ENCODE peak calls at places on chromosomes 11 and 22, in ten cellular contexts. C, I, V, A, P, H, Z, O, T and W are unnamed samples.

GRCh38 chr11:93744669-93745004 is 3.2 kb downstream of the C11orf54 start:
- DNase-seq in C (no peak), I (no peak), V (no peak), A (no peak), P (no peak), H (no peak), Z (no peak), O (no peak), T (no peak), W (no peak)

GRCh38 chr11:104728927-104729326 is 169.3 kb downstream of the CASP12 start:
- DNase-seq in C (no peak), I (no peak), V (no peak), A (no peak), P (no peak), H (no peak), Z (no peak), O (no peak), T (no peak), W (no peak)

GRCh38 chr11:60993611-60994010 is 22.1 kb downstream of the CD6 start:
- DNase-seq in C (no peak), I (no peak), V (no peak), A (no peak), P (no peak), H (no peak), Z (no peak), O (no peak), T (no peak), W (no peak)

GRCh38 chr22:48237466-48237865 is 1475.0 kb downstream of the TBC1D22A start:
- DNase-seq in C (no peak), I (no peak), V (no peak), A (no peak), P (no peak), H (no peak), Z (no peak), O (no peak), T (no peak), W (no peak)

GRCh38 chr11:122007611-122008071 is 108.4 kb downstream of the BLID start:
- DNase-seq in C (no peak), I (no peak), V (no peak), A (no peak), P (peak; percentile 87), H (no peak), Z (no peak), O (no peak), T (no peak), W (no peak)

GRCh38 chr11:22785251-22785650 is 44.4 kb downstream of the SVIP start:
- DNase-seq in C (no peak), I (no peak), V (peak; percentile 9), A (no peak), P (peak; percentile 56), H (no peak), Z (no peak), O (no peak), T (peak; percentile 27), W (peak; percentile 61)

GRCh38 chr22:45036154-45036553 is 26.3 kb upstream of the PHF21B start:
- DNase-seq in C (no peak), I (no peak), V (no peak), A (no peak), P (peak; percentile 19), H (no peak), Z (no peak), O (peak; percentile 9), T (peak; percentile 31), W (no peak)

GRCh38 chr11:69691449-69691848 is 12.4 kb downstream of the FGF19 start:
- DNase-seq in C (no peak), I (no peak), V (peak; percentile 47), A (no peak), P (peak; percentile 64), H (no peak), Z (no peak), O (no peak), T (no peak), W (peak; percentile 38)

GRCh38 chr11:75279273-75279672 is 38.7 kb downstream of the TPBGL start:
- DNase-seq in C (no peak), I (no peak), V (peak; percentile 48), A (no peak), P (peak; percentile 23), H (no peak), Z (no peak), O (no peak), T (no peak), W (no peak)

GRCh38 chr11:76770642-76771445 is 12.3 kb upstream of the TSKU start:
- DNase-seq in C (no peak), I (no peak), V (peak; percentile 94), A (no peak), P (peak; percentile 89), H (no peak), Z (no peak), O (no peak), T (peak; percentile 96), W (peak; percentile 95)